ENCODE peak calls at places on chromosomes 11 and 22, in seven cellular contexts. I, T, J, D, V, M and Z are unnamed samples.

GRCh38 chr11:95147364-95147905 is 57.8 kb downstream of the ENDOD1 start:
- DNase-seq in I (peak), T (peak), J (no peak), D (peak), V (peak), M (peak), Z (no peak)

GRCh38 chr11:70628881-70629844 is 230.8 kb downstream of the CTTN start:
- DNase-seq in I (peak), T (no peak), J (peak), D (peak), V (no peak), M (peak), Z (no peak)

GRCh38 chr11:106304274-106304673 is 226.8 kb downstream of the AASDHPPT start:
- DNase-seq in I (no peak), T (peak), J (no peak), D (no peak), V (peak), M (no peak), Z (no peak)

GRCh38 chr11:60985501-60985900 is 14.0 kb downstream of the CD6 start:
- DNase-seq in I (no peak), T (no peak), J (no peak), D (no peak), V (no peak), M (no peak), Z (no peak)

GRCh38 chr11:77250881-77251640 is 50.4 kb downstream of the GDPD4 start:
- DNase-seq in I (no peak), T (peak), J (no peak), D (peak), V (no peak), M (no peak), Z (no peak)

GRCh38 chr22:41656515-41656914 is 32.2 kb downstream of the SNU13 start:
- DNase-seq in I (no peak), T (peak), J (no peak), D (no peak), V (no peak), M (no peak), Z (no peak)

GRCh38 chr11:36431429-36432092 is 78.5 kb downstream of the TRAF6 start:
- DNase-seq in I (peak), T (peak), J (peak), D (peak), V (peak), M (peak), Z (no peak)

GRCh38 chr11:120153221-120153620 is 15.3 kb upstream of the TRIM29 start:
- DNase-seq in I (no peak), T (no peak), J (no peak), D (no peak), V (no peak), M (no peak), Z (no peak)

GRCh38 chr11:119832536-119832935 is 103.5 kb upstream of the NECTIN1 start:
- DNase-seq in I (peak), T (peak), J (peak), D (no peak), V (peak), M (peak), Z (peak)

GRCh38 chr11:102812188-102812587 is 14.2 kb upstream of the MMP1 start:
- DNase-seq in I (no peak), T (no peak), J (no peak), D (no peak), V (no peak), M (no peak), Z (no peak)

GRCh38 chr22:23216331-23217170 is 36.2 kb downstream of the BCR start:
- DNase-seq in I (no peak), T (no peak), J (no peak), D (no peak), V (no peak), M (no peak), Z (no peak)

GRCh38 chr22:40043086-40043485 is 48.3 kb downstream of the FAM83F start:
- DNase-seq in I (no peak), T (no peak), J (no peak), D (no peak), V (peak), M (no peak), Z (no peak)

GRCh38 chr11:48055292-48056132 is 75.2 kb downstream of the PTPRJ start:
- DNase-seq in I (peak), T (peak), J (peak), D (no peak), V (no peak), M (no peak), Z (no peak)

GRCh38 chr11:68036141-68036716 is 2.6 kb upstream of the TCIRG1 start:
- DNase-seq in I (no peak), T (no peak), J (no peak), D (no peak), V (no peak), M (no peak), Z (no peak)

GRCh38 chr22:37431811-37432707 is 4.8 kb upstream of the ELFN2 start:
- DNase-seq in I (peak), T (peak), J (no peak), D (peak), V (peak), M (no peak), Z (no peak)

GRCh38 chr11:2981130-2981529 is 11.0 kb downstream of the NAP1L4 start:
- DNase-seq in I (no peak), T (no peak), J (no peak), D (no peak), V (no peak), M (no peak), Z (no peak)

GRCh38 chr11:29321293-29322132 is 695.3 kb downstream of the KCNA4 start:
- DNase-seq in I (peak), T (peak), J (no peak), D (peak), V (no peak), M (no peak), Z (no peak)

GRCh38 chr11:105609832-105610781 is at the start of gene GRIA4:
- DNase-seq in I (no peak), T (peak), J (peak), D (no peak), V (no peak), M (no peak), Z (peak)

GRCh38 chr22:27405672-27406388 is 395.7 kb downstream of the MN1 start:
- DNase-seq in I (peak), T (peak), J (peak), D (peak), V (no peak), M (peak), Z (peak)

GRCh38 chr11:11992813-11993212 is 15.6 kb downstream of the DKK3 start:
- DNase-seq in I (no peak), T (no peak), J (no peak), D (no peak), V (no peak), M (no peak), Z (no peak)

GRCh38 chr11:69636512-69636866 is 4.5 kb upstream of the CCND1 start:
- DNase-seq in I (peak), T (peak), J (peak), D (no peak), V (peak), M (peak), Z (peak)

GRCh38 chr22:44214764-44215163 is 34.0 kb downstream of the PARVG start:
- DNase-seq in I (no peak), T (no peak), J (no peak), D (no peak), V (no peak), M (no peak), Z (no peak)

DNA sequence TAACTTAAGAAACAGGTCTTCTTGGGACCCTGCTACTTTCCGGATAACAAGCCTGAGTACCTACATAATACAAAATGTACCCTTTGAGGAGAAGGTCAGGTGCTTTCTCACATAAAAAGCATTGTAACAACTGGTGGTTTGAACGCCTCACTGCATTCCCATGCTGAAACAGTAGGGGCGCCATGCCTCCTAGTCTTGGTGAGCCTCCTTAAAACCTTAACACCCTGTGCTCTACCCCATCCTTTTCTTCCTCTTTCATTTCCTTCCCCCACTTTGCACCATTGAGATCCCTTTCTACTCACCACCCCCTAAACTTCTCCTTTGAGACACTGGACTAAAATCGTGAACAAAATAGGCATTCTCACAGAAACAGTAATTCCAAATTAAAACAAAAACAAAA is 729.3 kb downstream of the NTM start:
- DNase-seq in I (no peak), T (no peak), J (no peak), D (no peak), V (no peak), M (no peak), Z (peak)
- TF ChIP-seq CTCF in I (no peak), T (peak), J (peak), D (no peak), V (peak), M (peak), Z (peak)

DNA sequence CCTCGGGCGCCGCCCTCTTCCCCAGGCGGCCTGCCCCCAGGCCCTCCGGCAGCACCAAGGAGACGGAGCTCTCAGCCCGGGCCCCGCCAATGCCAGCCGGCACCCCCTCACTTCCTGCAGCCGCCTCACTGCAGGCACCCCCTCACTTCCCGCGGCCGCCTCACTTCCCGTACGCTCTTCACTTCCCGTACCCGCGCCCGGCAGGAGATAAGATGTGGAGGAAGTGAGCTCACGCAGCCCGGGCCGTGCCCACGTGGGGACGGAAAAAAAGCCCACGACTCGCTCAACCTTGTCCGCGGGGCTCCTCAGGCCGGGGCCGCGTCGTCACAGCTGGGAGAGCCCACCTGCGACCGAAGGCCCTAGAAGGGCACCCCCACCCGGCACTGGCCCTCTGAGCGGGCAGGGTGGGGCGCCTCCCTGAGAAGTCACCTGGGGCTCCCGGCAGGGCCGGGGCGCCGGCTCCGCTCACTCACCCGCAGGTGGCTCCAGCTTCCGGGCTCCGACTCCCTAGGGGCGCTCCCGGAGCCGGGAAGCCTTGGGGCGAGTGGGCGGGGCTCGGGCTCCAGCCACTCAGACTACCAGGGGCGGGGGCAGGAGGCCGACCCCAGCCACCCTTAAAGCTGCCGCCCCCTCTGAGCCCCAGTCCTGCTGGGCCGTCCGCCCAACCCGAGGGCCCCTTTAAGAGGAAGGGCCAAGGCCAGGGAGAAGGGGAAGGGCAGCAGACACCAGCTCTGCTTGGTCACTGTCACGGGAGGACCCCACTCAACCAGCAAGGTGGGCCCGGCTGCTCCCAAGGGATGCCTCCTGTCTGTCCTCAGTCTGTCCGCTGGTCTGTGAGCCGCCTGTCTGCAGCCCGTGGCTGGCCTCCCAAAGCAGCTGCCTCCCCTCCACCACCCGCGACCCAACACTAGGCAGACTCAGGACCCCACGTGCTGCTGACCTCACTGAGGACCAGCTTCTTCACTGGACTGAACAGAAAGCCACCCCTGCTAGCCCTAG is 31.4 kb downstream of the PISD start:
- DNase-seq in I (peak), T (peak), J (peak), D (peak), V (no peak), M (peak), Z (peak)
- TF ChIP-seq CTCF in I (no peak), T (peak), J (no peak), D (peak), V (no peak), M (no peak), Z (peak)

GRCh38 chr22:30575011-30575671 is 676 bp upstream of the GAL3ST1 start:
- DNase-seq in I (no peak), T (no peak), J (peak), D (no peak), V (peak), M (no peak), Z (peak)
- TF ChIP-seq CTCF in I (no peak), T (no peak), J (no peak), D (no peak), V (no peak), M (no peak), Z (peak)

GRCh38 chr11:790721-791564 is 1.1 kb upstream of the CEND1 start:
- DNase-seq in I (no peak), T (peak), J (no peak), D (no peak), V (no peak), M (no peak), Z (peak)

GRCh38 chr11:793556-793955 is 3.7 kb upstream of the CEND1 start:
- DNase-seq in I (no peak), T (no peak), J (no peak), D (no peak), V (no peak), M (no peak), Z (no peak)

GRCh38 chr11:792873-793272 is 3.0 kb upstream of the CEND1 start:
- DNase-seq in I (no peak), T (no peak), J (no peak), D (no peak), V (no peak), M (no peak), Z (no peak)

GRCh38 chr11:792535-792821 is 2.6 kb upstream of the CEND1 start:
- DNase-seq in I (no peak), T (no peak), J (no peak), D (no peak), V (no peak), M (no peak), Z (no peak)

GRCh38 chr11:791658-792534 is 2.0 kb upstream of the CEND1 start:
- DNase-seq in I (no peak), T (no peak), J (no peak), D (no peak), V (no peak), M (no peak), Z (no peak)
- TF ChIP-seq CTCF in I (no peak), T (no peak), J (no peak), D (no peak), V (no peak), M (no peak), Z (no peak)

GRCh38 chr11:65376138-65376713 is 6.2 kb downstream of the SLC25A45 start:
- DNase-seq in I (no peak), T (no peak), J (no peak), D (no peak), V (no peak), M (no peak), Z (no peak)

GRCh38 chr11:65378208-65378927 is 4.1 kb downstream of the SLC25A45 start:
- DNase-seq in I (no peak), T (no peak), J (no peak), D (no peak), V (no peak), M (no peak), Z (no peak)

GRCh38 chr11:65378928-65379638 is 3.4 kb downstream of the SLC25A45 start:
- DNase-seq in I (no peak), T (no peak), J (no peak), D (no peak), V (no peak), M (no peak), Z (no peak)

GRCh38 chr11:65377036-65377435 is 5.4 kb downstream of the SLC25A45 start:
- DNase-seq in I (peak), T (no peak), J (no peak), D (no peak), V (no peak), M (no peak), Z (no peak)

DNA sequence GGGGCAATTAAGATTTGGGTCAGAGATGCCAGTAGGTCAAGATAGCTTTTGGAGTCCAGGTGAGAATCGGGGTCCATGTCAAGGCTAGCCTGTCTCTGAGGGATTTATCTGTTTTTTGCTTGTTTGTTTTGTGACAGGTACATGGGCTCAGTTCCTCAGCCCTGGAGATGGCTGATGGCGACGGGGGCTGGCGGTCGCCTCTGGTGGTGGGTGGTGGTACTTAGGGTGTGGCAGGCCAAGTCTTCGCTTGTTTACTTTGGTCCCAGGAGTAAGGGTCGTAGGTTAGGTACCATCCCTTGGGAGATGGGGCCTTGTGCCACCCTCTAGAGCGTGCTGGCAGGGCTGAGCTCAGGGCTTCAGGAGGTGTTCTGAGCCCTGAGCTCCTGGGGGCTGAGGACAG is 4.7 kb downstream of the SLC25A45 start:
- DNase-seq in I (no peak), T (no peak), J (no peak), D (no peak), V (no peak), M (no peak), Z (no peak)
- TF ChIP-seq CTCF in I (no peak), T (no peak), J (no peak), D (no peak), V (no peak), M (no peak), Z (peak)

GRCh38 chr11:44773351-44773965 is 46.7 kb downstream of the TSPAN18 start:
- DNase-seq in I (no peak), T (no peak), J (peak), D (no peak), V (no peak), M (no peak), Z (peak)
- TF ChIP-seq CTCF in I (no peak), T (no peak), J (no peak), D (no peak), V (no peak), M (no peak), Z (no peak)

DNA sequence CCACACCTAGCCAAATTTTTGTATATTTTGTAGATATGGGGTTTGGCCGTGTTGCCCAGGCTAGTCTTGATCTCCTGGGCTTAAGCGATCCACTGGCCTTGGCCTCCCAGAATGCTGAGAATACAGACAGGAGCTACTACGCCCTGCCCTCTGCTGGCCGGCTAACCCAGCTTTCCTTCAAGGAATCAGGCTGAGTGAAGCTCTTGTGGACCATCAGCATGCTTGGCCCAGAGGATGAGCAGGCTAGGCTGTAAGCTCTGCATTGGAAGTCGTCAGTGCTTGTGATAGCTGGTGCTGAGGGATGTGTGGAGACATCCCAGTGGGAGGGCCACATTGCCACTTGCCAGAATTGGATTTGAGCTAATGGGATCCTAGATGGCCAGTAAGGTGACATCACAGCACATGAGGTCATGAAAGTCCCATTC is 60.6 kb downstream of the MED15 start:
- DNase-seq in I (peak), T (peak), J (no peak), D (no peak), V (no peak), M (no peak), Z (no peak)
- TF ChIP-seq CTCF in I (peak), T (peak), J (no peak), D (no peak), V (peak), M (peak), Z (peak)

GRCh38 chr11:26553182-26553581 is 18.9 kb downstream of the MUC15 start:
- DNase-seq in I (no peak), T (no peak), J (no peak), D (no peak), V (no peak), M (no peak), Z (no peak)

GRCh38 chr11:26556582-26556981 is 15.5 kb downstream of the MUC15 start:
- DNase-seq in I (peak), T (no peak), J (no peak), D (no peak), V (no peak), M (no peak), Z (no peak)

GRCh38 chr11:26550022-26550421 is 22.0 kb downstream of the MUC15 start:
- DNase-seq in I (no peak), T (no peak), J (no peak), D (no peak), V (no peak), M (no peak), Z (no peak)

GRCh38 chr11:26549176-26549575 is 22.9 kb downstream of the MUC15 start:
- DNase-seq in I (no peak), T (no peak), J (no peak), D (no peak), V (no peak), M (no peak), Z (no peak)

GRCh38 chr11:26551186-26551801 is 20.8 kb downstream of the MUC15 start:
- DNase-seq in I (no peak), T (peak), J (no peak), D (no peak), V (no peak), M (no peak), Z (no peak)
- TF ChIP-seq CTCF in I (peak), T (peak), J (peak), D (peak), V (peak), M (no peak), Z (peak)

GRCh38 chr22:17119481-17120202 is 1.5 kb downstream of the TMEM121B start:
- DNase-seq in I (peak), T (peak), J (no peak), D (no peak), V (no peak), M (no peak), Z (peak)
- TF ChIP-seq CTCF in I (peak), T (peak), J (no peak), D (no peak), V (no peak), M (peak), Z (peak)